ENCODE peak calls at places on chromosome 17, in nine cellular contexts. One of them, this sample, is unnamed.

GRCh38 chr17:61065263-61065773 is 334.3 kb upstream of the TBX2 start:
- DNase-seq in T-helper 2 cell: no peak
- DNase-seq in stimulated activated CD8-positive, alpha-beta memory T cell treated with anti-CD3 and anti-CD28 coated beads, Interleukin-4, amount 100 ng/mL, for 1 hour: no peak
- DNase-seq in heart left ventricle: no peak
- DNase-seq in NCI-H1694: no peak
- DNase-seq in stimulated activated effector memory CD8-positive, alpha-beta T cell treated with anti-CD3 and anti-CD28 coated beads, Interleukin-12 subunit alpha, Interleukin-12 subunit beta, amount 100 ng/mL, for 72 hours: no peak
- DNase-seq in NCI-H748 treated with DMSO at 0.1 percent for 48 hours: no peak
- DNase-seq in sciatic nerve: no peak
- DNase-seq in progenitor cell of endocrine pancreas: no peak
- DNase-seq in this sample: peak

GRCh38 chr17:79659376-79659775 is 48.5 kb upstream of the RBFOX3 start:
- DNase-seq in stimulated activated CD8-positive, alpha-beta memory T cell treated with anti-CD3 and anti-CD28 coated beads, Interleukin-4, amount 100 ng/mL, for 1 hour: no peak
- DNase-seq in stimulated activated effector memory CD8-positive, alpha-beta T cell treated with anti-CD3 and anti-CD28 coated beads, Interleukin-12 subunit alpha, Interleukin-12 subunit beta, amount 100 ng/mL, for 72 hours: peak
- DNase-seq in heart left ventricle: no peak
- DNase-seq in NCI-H748 treated with DMSO at 0.1 percent for 48 hours: no peak
- DNase-seq in NCI-H1694: no peak
- DNase-seq in T-helper 2 cell: no peak
- DNase-seq in sciatic nerve: no peak
- DNase-seq in progenitor cell of endocrine pancreas: peak
- DNase-seq in this sample: no peak

GRCh38 chr17:61816538-61816937 is 46.8 kb downstream of the BRIP1 start:
- DNase-seq in stimulated activated CD8-positive, alpha-beta memory T cell treated with anti-CD3 and anti-CD28 coated beads, Interleukin-4, amount 100 ng/mL, for 1 hour: no peak
- DNase-seq in sciatic nerve: no peak
- DNase-seq in NCI-H748 treated with DMSO at 0.1 percent for 48 hours: no peak
- DNase-seq in heart left ventricle: no peak
- DNase-seq in T-helper 2 cell: peak
- DNase-seq in stimulated activated effector memory CD8-positive, alpha-beta T cell treated with anti-CD3 and anti-CD28 coated beads, Interleukin-12 subunit alpha, Interleukin-12 subunit beta, amount 100 ng/mL, for 72 hours: no peak
- DNase-seq in NCI-H1694: no peak
- DNase-seq in progenitor cell of endocrine pancreas: no peak
- DNase-seq in this sample: no peak

GRCh38 chr17:31458829-31459228 is 67.4 kb downstream of the RAB11FIP4 start:
- DNase-seq in progenitor cell of endocrine pancreas: no peak
- DNase-seq in sciatic nerve: no peak
- DNase-seq in heart left ventricle: no peak
- DNase-seq in NCI-H1694: no peak
- DNase-seq in NCI-H748 treated with DMSO at 0.1 percent for 48 hours: no peak
- DNase-seq in stimulated activated CD8-positive, alpha-beta memory T cell treated with anti-CD3 and anti-CD28 coated beads, Interleukin-4, amount 100 ng/mL, for 1 hour: no peak
- DNase-seq in T-helper 2 cell: no peak
- DNase-seq in stimulated activated effector memory CD8-positive, alpha-beta T cell treated with anti-CD3 and anti-CD28 coated beads, Interleukin-12 subunit alpha, Interleukin-12 subunit beta, amount 100 ng/mL, for 72 hours: no peak
- DNase-seq in this sample: no peak

GRCh38 chr17:75829747-75830146 is 14.5 kb downstream of the UNC13D start:
- DNase-seq in T-helper 2 cell: no peak
- DNase-seq in NCI-H1694: no peak
- DNase-seq in stimulated activated effector memory CD8-positive, alpha-beta T cell treated with anti-CD3 and anti-CD28 coated beads, Interleukin-12 subunit alpha, Interleukin-12 subunit beta, amount 100 ng/mL, for 72 hours: no peak
- DNase-seq in stimulated activated CD8-positive, alpha-beta memory T cell treated with anti-CD3 and anti-CD28 coated beads, Interleukin-4, amount 100 ng/mL, for 1 hour: no peak
- DNase-seq in progenitor cell of endocrine pancreas: no peak
- DNase-seq in sciatic nerve: no peak
- DNase-seq in NCI-H748 treated with DMSO at 0.1 percent for 48 hours: no peak
- DNase-seq in heart left ventricle: no peak
- DNase-seq in this sample: peak

GRCh38 chr17:39598635-39599005 is 9.1 kb downstream of the NEUROD2 start:
- DNase-seq in stimulated activated CD8-positive, alpha-beta memory T cell treated with anti-CD3 and anti-CD28 coated beads, Interleukin-4, amount 100 ng/mL, for 1 hour: no peak
- DNase-seq in NCI-H748 treated with DMSO at 0.1 percent for 48 hours: no peak
- DNase-seq in heart left ventricle: no peak
- DNase-seq in progenitor cell of endocrine pancreas: no peak
- DNase-seq in NCI-H1694: no peak
- DNase-seq in sciatic nerve: no peak
- DNase-seq in T-helper 2 cell: no peak
- DNase-seq in stimulated activated effector memory CD8-positive, alpha-beta T cell treated with anti-CD3 and anti-CD28 coated beads, Interleukin-12 subunit alpha, Interleukin-12 subunit beta, amount 100 ng/mL, for 72 hours: no peak
- DNase-seq in this sample: no peak

GRCh38 chr17:10106067-10106466 is 92.3 kb downstream of the GAS7 start:
- DNase-seq in NCI-H1694: no peak
- DNase-seq in stimulated activated CD8-positive, alpha-beta memory T cell treated with anti-CD3 and anti-CD28 coated beads, Interleukin-4, amount 100 ng/mL, for 1 hour: no peak
- DNase-seq in NCI-H748 treated with DMSO at 0.1 percent for 48 hours: no peak
- DNase-seq in progenitor cell of endocrine pancreas: no peak
- DNase-seq in sciatic nerve: no peak
- DNase-seq in stimulated activated effector memory CD8-positive, alpha-beta T cell treated with anti-CD3 and anti-CD28 coated beads, Interleukin-12 subunit alpha, Interleukin-12 subunit beta, amount 100 ng/mL, for 72 hours: no peak
- DNase-seq in T-helper 2 cell: no peak
- DNase-seq in heart left ventricle: no peak
- DNase-seq in this sample: no peak

GRCh38 chr17:81420769-81421462 is 25.7 kb downstream of the BAHCC1 start:
- DNase-seq in stimulated activated CD8-positive, alpha-beta memory T cell treated with anti-CD3 and anti-CD28 coated beads, Interleukin-4, amount 100 ng/mL, for 1 hour: no peak
- DNase-seq in NCI-H1694: no peak
- DNase-seq in NCI-H748 treated with DMSO at 0.1 percent for 48 hours: no peak
- DNase-seq in T-helper 2 cell: no peak
- DNase-seq in stimulated activated effector memory CD8-positive, alpha-beta T cell treated with anti-CD3 and anti-CD28 coated beads, Interleukin-12 subunit alpha, Interleukin-12 subunit beta, amount 100 ng/mL, for 72 hours: no peak
- DNase-seq in heart left ventricle: peak
- DNase-seq in progenitor cell of endocrine pancreas: no peak
- DNase-seq in sciatic nerve: no peak
- DNase-seq in this sample: no peak

GRCh38 chr17:64196626-64197025 is 66.4 kb downstream of the TEX2 start:
- DNase-seq in stimulated activated effector memory CD8-positive, alpha-beta T cell treated with anti-CD3 and anti-CD28 coated beads, Interleukin-12 subunit alpha, Interleukin-12 subunit beta, amount 100 ng/mL, for 72 hours: no peak
- DNase-seq in T-helper 2 cell: no peak
- DNase-seq in NCI-H748 treated with DMSO at 0.1 percent for 48 hours: no peak
- DNase-seq in progenitor cell of endocrine pancreas: no peak
- DNase-seq in stimulated activated CD8-positive, alpha-beta memory T cell treated with anti-CD3 and anti-CD28 coated beads, Interleukin-4, amount 100 ng/mL, for 1 hour: no peak
- DNase-seq in heart left ventricle: no peak
- DNase-seq in NCI-H1694: no peak
- DNase-seq in sciatic nerve: no peak
- DNase-seq in this sample: no peak

GRCh38 chr17:7914771-7915610 is 1.1 kb downstream of the RNF227 start:
- DNase-seq in NCI-H1694: no peak
- DNase-seq in heart left ventricle: peak
- DNase-seq in progenitor cell of endocrine pancreas: no peak
- DNase-seq in stimulated activated CD8-positive, alpha-beta memory T cell treated with anti-CD3 and anti-CD28 coated beads, Interleukin-4, amount 100 ng/mL, for 1 hour: no peak
- DNase-seq in sciatic nerve: no peak
- DNase-seq in NCI-H748 treated with DMSO at 0.1 percent for 48 hours: peak
- DNase-seq in stimulated activated effector memory CD8-positive, alpha-beta T cell treated with anti-CD3 and anti-CD28 coated beads, Interleukin-12 subunit alpha, Interleukin-12 subunit beta, amount 100 ng/mL, for 72 hours: no peak
- DNase-seq in T-helper 2 cell: no peak
- DNase-seq in this sample: no peak

GRCh38 chr17:50059759-50060273 is 3.9 kb downstream of the ITGA3 start:
- DNase-seq in T-helper 2 cell: no peak
- DNase-seq in heart left ventricle: no peak
- DNase-seq in NCI-H1694: no peak
- DNase-seq in stimulated activated effector memory CD8-positive, alpha-beta T cell treated with anti-CD3 and anti-CD28 coated beads, Interleukin-12 subunit alpha, Interleukin-12 subunit beta, amount 100 ng/mL, for 72 hours: no peak
- DNase-seq in sciatic nerve: no peak
- DNase-seq in NCI-H748 treated with DMSO at 0.1 percent for 48 hours: no peak
- DNase-seq in progenitor cell of endocrine pancreas: no peak
- DNase-seq in stimulated activated CD8-positive, alpha-beta memory T cell treated with anti-CD3 and anti-CD28 coated beads, Interleukin-4, amount 100 ng/mL, for 1 hour: no peak
- DNase-seq in this sample: no peak

GRCh38 chr17:83190601-83191387 is 111.4 kb downstream of the METRNL start:
- DNase-seq in sciatic nerve: peak
- DNase-seq in heart left ventricle: peak
- DNase-seq in progenitor cell of endocrine pancreas: no peak
- DNase-seq in NCI-H1694: no peak
- DNase-seq in stimulated activated CD8-positive, alpha-beta memory T cell treated with anti-CD3 and anti-CD28 coated beads, Interleukin-4, amount 100 ng/mL, for 1 hour: no peak
- DNase-seq in T-helper 2 cell: no peak
- DNase-seq in stimulated activated effector memory CD8-positive, alpha-beta T cell treated with anti-CD3 and anti-CD28 coated beads, Interleukin-12 subunit alpha, Interleukin-12 subunit beta, amount 100 ng/mL, for 72 hours: peak
- DNase-seq in NCI-H748 treated with DMSO at 0.1 percent for 48 hours: no peak
- DNase-seq in this sample: no peak

GRCh38 chr17:14299261-14300093 is 1.4 kb upstream of the HS3ST3B1 start:
- DNase-seq in sciatic nerve: no peak
- DNase-seq in T-helper 2 cell: peak
- DNase-seq in NCI-H748 treated with DMSO at 0.1 percent for 48 hours: no peak
- DNase-seq in progenitor cell of endocrine pancreas: peak
- DNase-seq in stimulated activated effector memory CD8-positive, alpha-beta T cell treated with anti-CD3 and anti-CD28 coated beads, Interleukin-12 subunit alpha, Interleukin-12 subunit beta, amount 100 ng/mL, for 72 hours: peak
- DNase-seq in stimulated activated CD8-positive, alpha-beta memory T cell treated with anti-CD3 and anti-CD28 coated beads, Interleukin-4, amount 100 ng/mL, for 1 hour: peak
- DNase-seq in heart left ventricle: no peak
- DNase-seq in NCI-H1694: no peak
- DNase-seq in this sample: no peak